ENCODE peak calls at places on chromosome 20, in six cellular contexts. One of them, this sample, is unnamed.

GRCh38 chr20:8523684-8524083 is 391.6 kb downstream of the PLCB1 start:
- DNase-seq in nephron progenitor cell: no peak
- DNase-seq in Right ventricle myocardium superior: no peak
- DNase-seq in mucosa of descending colon: no peak
- DNase-seq in hepatocyte: no peak
- DNase-seq in GM10248: no peak
- DNase-seq in this sample: no peak

GRCh38 chr20:57657537-57658446 is 37.6 kb upstream of the ZBP1 start:
- DNase-seq in GM10248: peak
- DNase-seq in mucosa of descending colon: peak
- DNase-seq in nephron progenitor cell: no peak
- DNase-seq in hepatocyte: no peak
- DNase-seq in Right ventricle myocardium superior: peak
- DNase-seq in this sample: peak

GRCh38 chr20:19737025-19737424 is 21.0 kb upstream of the RIN2 start:
- DNase-seq in Right ventricle myocardium superior: no peak
- DNase-seq in nephron progenitor cell: no peak
- DNase-seq in hepatocyte: peak
- DNase-seq in mucosa of descending colon: no peak
- DNase-seq in GM10248: no peak
- DNase-seq in this sample: peak

GRCh38 chr20:52783769-52784168 is 188.4 kb upstream of the TSHZ2 start:
- DNase-seq in Right ventricle myocardium superior: no peak
- DNase-seq in nephron progenitor cell: peak
- DNase-seq in GM10248: no peak
- DNase-seq in mucosa of descending colon: no peak
- DNase-seq in hepatocyte: no peak
- DNase-seq in this sample: peak

GRCh38 chr20:50331469-50332251 is 141.0 kb downstream of the CEBPB start:
- DNase-seq in Right ventricle myocardium superior: no peak
- DNase-seq in hepatocyte: no peak
- DNase-seq in GM10248: no peak
- DNase-seq in mucosa of descending colon: no peak
- DNase-seq in nephron progenitor cell: peak
- DNase-seq in this sample: peak

GRCh38 chr20:36574278-36575065 is 1.1 kb downstream of the TGIF2 start:
- DNase-seq in Right ventricle myocardium superior: peak
- DNase-seq in GM10248: peak
- DNase-seq in nephron progenitor cell: peak
- DNase-seq in mucosa of descending colon: peak
- DNase-seq in hepatocyte: peak
- DNase-seq in this sample: peak

GRCh38 chr20:8709627-8710026 is 359.3 kb upstream of the PLCB4 start:
- DNase-seq in mucosa of descending colon: no peak
- DNase-seq in Right ventricle myocardium superior: no peak
- DNase-seq in hepatocyte: no peak
- DNase-seq in nephron progenitor cell: no peak
- DNase-seq in GM10248: no peak
- DNase-seq in this sample: no peak

GRCh38 chr20:56893206-56893605 is 264.1 kb downstream of the TFAP2C start:
- DNase-seq in hepatocyte: peak
- DNase-seq in Right ventricle myocardium superior: no peak
- DNase-seq in mucosa of descending colon: no peak
- DNase-seq in GM10248: no peak
- DNase-seq in nephron progenitor cell: no peak
- DNase-seq in this sample: no peak

GRCh38 chr20:8633366-8633765 is 435.5 kb upstream of the PLCB4 start:
- DNase-seq in mucosa of descending colon: no peak
- DNase-seq in hepatocyte: no peak
- DNase-seq in nephron progenitor cell: no peak
- DNase-seq in GM10248: no peak
- DNase-seq in Right ventricle myocardium superior: no peak
- DNase-seq in this sample: no peak